ENCODE peak calls at places on chromosomes 2 and 18, in eight cellular contexts. F is H9, O is epithelial cell of esophagus, K is lung, B is nephron progenitor cell, I is endothelial cell, U is left ventricle myocardium inferior, A is GM10248. E is an unnamed sample.

GRCh38 chr2:14756981-14757657 is 124.6 kb downstream of the LRATD1 start:
- DNase-seq in B (no peak), A (no peak), U (no peak), K (no peak), O (peak), F (no peak), I (no peak), E (peak)

GRCh38 chr2:54918647-54919280 is 131.5 kb downstream of the RTN4 start:
- DNase-seq in O (no peak), B (no peak), A (no peak), F (no peak), U (no peak), K (no peak), I (no peak), E (no peak)

GRCh38 chr18:57372444-57372843 is 20.1 kb downstream of the ST8SIA3 start:
- DNase-seq in F (no peak), B (no peak), I (no peak), A (no peak), K (no peak), U (no peak), O (no peak), E (no peak)

GRCh38 chr2:88540346-88540745 is 86.9 kb downstream of the EIF2AK3 start:
- DNase-seq in B (no peak), U (no peak), O (peak), A (no peak), K (no peak), I (no peak), F (no peak), E (no peak)

GRCh38 chr2:240554767-240555493 is 2.9 kb downstream of the ANKMY1 start:
- DNase-seq in U (no peak), I (no peak), B (no peak), K (no peak), O (no peak), F (no peak), A (no peak), E (no peak)

GRCh38 chr2:26580751-26581150 is 60.4 kb downstream of the CIB4 start:
- DNase-seq in O (no peak), F (peak), I (no peak), B (no peak), A (no peak), K (no peak), U (no peak), E (no peak)

GRCh38 chr2:58227171-58227917 is 13.8 kb downstream of the FANCL start:
- DNase-seq in I (no peak), K (no peak), O (no peak), A (no peak), B (no peak), F (no peak), U (no peak), E (no peak)

GRCh38 chr2:184815824-184816223 is 217.5 kb downstream of the ZNF804A start:
- DNase-seq in K (no peak), I (no peak), B (no peak), U (no peak), F (no peak), O (no peak), A (no peak), E (no peak)

GRCh38 chr2:241811952-241812729 is 3.1 kb downstream of the NEU4 start:
- DNase-seq in B (no peak), F (peak), U (no peak), O (no peak), A (no peak), I (no peak), K (no peak), E (no peak)

GRCh38 chr18:54923339-54923956 is 35.8 kb downstream of the CCDC68 start:
- DNase-seq in U (no peak), O (peak), F (no peak), A (no peak), K (peak), B (no peak), I (no peak), E (no peak)

GRCh38 chr2:39431592-39432316 is 5.3 kb downstream of the MAP4K3 start:
- DNase-seq in I (no peak), U (no peak), O (peak), A (no peak), B (no peak), K (no peak), F (no peak), E (no peak)

GRCh38 chr2:236646441-236646840 is 76.8 kb downstream of the ACKR3 start:
- DNase-seq in U (no peak), A (no peak), K (no peak), I (no peak), F (no peak), O (peak), B (no peak), E (no peak)

GRCh38 chr2:74513605-74514367 is 464 bp upstream of the TLX2 start:
- DNase-seq in U (no peak), B (peak), A (peak), O (peak), K (no peak), I (no peak), F (peak), E (no peak)

GRCh38 chr2:47429795-47430194 is 26.8 kb downstream of the MSH2 start:
- DNase-seq in F (no peak), B (no peak), U (no peak), O (peak), K (no peak), A (no peak), I (no peak), E (no peak)

GRCh38 chr18:68447286-68447685 is 267.6 kb downstream of the TMX3 start:
- DNase-seq in K (no peak), U (no peak), F (no peak), A (no peak), O (peak), I (no peak), B (no peak), E (no peak)

GRCh38 chr2:25512707-25513106 is 160.7 kb downstream of the DTNB start:
- DNase-seq in K (no peak), F (no peak), U (no peak), A (no peak), O (peak), B (no peak), I (no peak), E (no peak)

GRCh38 chr2:16973586-16974274 is 308.1 kb upstream of the CYRIA start:
- DNase-seq in F (no peak), K (no peak), I (no peak), A (no peak), B (no peak), O (no peak), U (no peak), E (no peak)

GRCh38 chr2:23697256-23697655 is 229.7 kb downstream of the ATAD2B start:
- DNase-seq in A (no peak), U (no peak), O (no peak), K (no peak), I (no peak), F (no peak), B (no peak), E (no peak)

GRCh38 chr2:239942090-239942489 is 83.1 kb downstream of the NDUFA10 start:
- DNase-seq in F (no peak), A (no peak), K (no peak), U (peak), B (no peak), I (no peak), O (no peak), E (no peak)

GRCh38 chr2:74361327-74361726 is 18.1 kb upstream of the SLC4A5 start:
- DNase-seq in A (no peak), B (no peak), O (no peak), U (no peak), I (no peak), F (no peak), K (no peak), E (no peak)

GRCh38 chr18:45920367-45920766 is 46.8 kb downstream of the EPG5 start:
- DNase-seq in F (no peak), A (no peak), K (peak), I (no peak), O (peak), B (no peak), U (peak), E (peak)

GRCh38 chr2:123808243-123808642 is 216.8 kb upstream of the CNTNAP5 start:
- DNase-seq in A (no peak), O (no peak), F (peak), K (no peak), I (peak), U (no peak), B (no peak), E (no peak)

GRCh38 chr2:29009711-29010677 is 28.9 kb downstream of the TOGARAM2 start:
- DNase-seq in I (no peak), A (no peak), B (no peak), O (no peak), U (no peak), K (no peak), F (no peak), E (no peak)

GRCh38 chr2:34738691-34739090 is 1139.6 kb upstream of the FAM98A start:
- DNase-seq in O (no peak), K (no peak), F (peak), A (no peak), I (peak), U (no peak), B (peak), E (no peak)

GRCh38 chr2:160353166-160353565 is 140.4 kb downstream of the RBMS1 start:
- DNase-seq in F (no peak), U (no peak), O (peak), B (no peak), I (no peak), A (no peak), K (no peak), E (no peak)
- TF ChIP-seq CTCF in F (peak), U (peak), O (peak), B (no peak), I (no peak), A (peak), K (peak), E (no peak)

DNA sequence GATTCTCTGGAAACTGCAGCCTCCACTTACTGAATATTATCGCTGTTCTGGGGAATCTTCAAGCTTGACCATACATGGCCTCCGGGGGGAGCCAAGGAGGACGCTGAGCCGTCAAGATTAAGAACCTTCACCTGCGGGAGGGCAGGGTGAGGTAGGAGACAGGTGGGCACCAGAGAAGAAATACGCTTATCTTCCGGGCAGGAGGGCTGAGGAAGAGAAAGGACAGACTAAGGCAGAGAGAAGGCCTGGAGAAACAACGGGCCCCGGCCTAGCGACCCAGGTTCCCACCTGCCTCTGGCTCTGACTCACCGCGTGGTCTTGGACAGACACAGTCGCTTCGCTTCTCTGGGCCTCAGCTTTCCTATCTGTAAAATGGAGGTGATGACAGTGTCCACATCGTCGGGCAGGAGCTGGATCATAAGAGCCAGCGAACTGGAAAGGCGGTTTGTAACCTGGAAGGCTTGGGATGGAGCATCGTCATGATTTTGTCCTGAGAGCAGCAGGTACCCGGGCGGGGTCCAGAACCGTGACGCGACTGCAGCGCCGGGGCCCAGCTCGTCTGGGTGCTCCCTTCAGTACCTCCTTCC is 659 bp downstream of the ZNF142 start:
- DNase-seq in I (peak), B (peak), U (no peak), A (peak), O (peak), F (peak), K (peak), E (no peak)
- TF ChIP-seq CTCF in I (peak), B (peak), U (no peak), A (peak), O (peak), F (peak), K (peak), E (peak)

GRCh38 chr2:71672011-71672639 is 218.8 kb downstream of the DYSF start:
- DNase-seq in I (no peak), B (peak), U (no peak), O (no peak), F (peak), A (no peak), K (peak), E (no peak)
- TF ChIP-seq CTCF in I (no peak), B (peak), U (peak), O (no peak), F (peak), A (no peak), K (no peak), E (peak)

GRCh38 chr2:121386707-121387106 is 101.7 kb upstream of the TFCP2L1 start:
- DNase-seq in K (no peak), F (no peak), U (no peak), A (no peak), O (peak), I (no peak), B (no peak), E (no peak)

GRCh38 chr2:121386102-121386501 is 101.1 kb upstream of the TFCP2L1 start:
- DNase-seq in I (no peak), U (no peak), B (no peak), K (no peak), F (no peak), O (no peak), A (no peak), E (no peak)

GRCh38 chr2:121377676-121378075 is 92.7 kb upstream of the TFCP2L1 start:
- DNase-seq in K (no peak), U (no peak), B (no peak), A (no peak), O (no peak), I (no peak), F (no peak), E (no peak)

GRCh38 chr2:121387591-121388325 is 102.8 kb upstream of the TFCP2L1 start:
- DNase-seq in F (no peak), U (no peak), O (no peak), K (no peak), A (no peak), I (no peak), B (no peak), E (no peak)

DNA sequence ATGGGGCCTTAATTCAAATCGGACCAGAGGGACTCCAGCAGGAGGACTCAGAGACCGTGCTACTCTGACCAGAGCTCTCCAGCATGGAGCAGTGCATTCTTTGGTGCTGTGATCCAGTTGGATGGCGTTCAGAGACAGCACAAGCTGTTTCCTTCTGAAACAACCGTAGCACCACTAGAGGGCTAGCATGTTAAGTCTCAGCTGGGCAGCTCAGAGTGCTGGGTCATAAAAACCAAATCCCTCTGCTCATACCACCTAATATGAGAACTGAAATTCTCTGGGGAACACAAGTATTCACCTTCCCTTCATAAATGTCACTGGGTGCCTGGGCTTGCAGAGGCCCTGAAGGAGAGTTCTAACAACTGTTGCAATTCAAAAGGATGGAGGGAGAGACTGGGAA is 97.7 kb upstream of the TFCP2L1 start:
- DNase-seq in F (no peak), K (no peak), A (no peak), B (no peak), O (no peak), U (no peak), I (no peak), E (no peak)
- TF ChIP-seq CTCF in F (peak), K (no peak), A (no peak), B (no peak), O (peak), U (no peak), I (no peak), E (peak)

GRCh38 chr2:119352357-119352756 is 14.3 kb downstream of the C2orf76 start:
- DNase-seq in B (no peak), U (no peak), O (peak), F (no peak), A (peak), I (no peak), K (no peak), E (no peak)

GRCh38 chr2:119354860-119355259 is 11.8 kb downstream of the C2orf76 start:
- DNase-seq in O (no peak), K (no peak), F (no peak), U (no peak), I (no peak), B (no peak), A (no peak), E (no peak)

GRCh38 chr2:119350311-119350998 is 16.2 kb downstream of the C2orf76 start:
- DNase-seq in I (no peak), B (no peak), U (no peak), F (peak), O (peak), K (no peak), A (no peak), E (no peak)

DNA sequence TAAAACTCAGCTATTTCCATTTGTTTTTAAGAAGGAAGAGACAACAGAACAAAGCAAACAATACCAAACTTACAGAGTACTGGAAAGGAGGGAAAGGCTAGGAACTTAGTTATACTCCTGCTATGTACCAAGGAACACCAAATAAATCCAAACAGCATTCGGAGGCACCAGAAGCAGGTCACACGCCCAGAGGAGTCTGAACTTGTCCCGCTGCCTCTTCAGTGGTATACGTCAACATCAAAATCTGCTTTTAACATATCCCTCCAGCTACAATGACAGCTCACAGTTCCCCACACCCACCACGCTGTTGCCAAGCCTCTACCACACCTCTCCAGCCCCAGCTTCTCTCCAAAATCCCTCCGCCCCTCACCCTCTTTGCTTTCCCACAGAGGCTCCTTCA is 17.3 kb downstream of the C2orf76 start:
- DNase-seq in U (no peak), I (no peak), K (no peak), O (peak), A (no peak), B (no peak), F (no peak), E (no peak)
- TF ChIP-seq CTCF in U (no peak), I (no peak), K (no peak), O (no peak), A (no peak), B (no peak), F (no peak), E (no peak)

GRCh38 chr18:26803643-26804042 is 61.9 kb downstream of the AQP4 start:
- DNase-seq in B (no peak), A (no peak), F (no peak), O (peak), K (no peak), U (no peak), I (no peak), E (no peak)
- TF ChIP-seq CTCF in B (no peak), A (peak), F (peak), O (peak), K (no peak), U (no peak), I (no peak), E (no peak)

GRCh38 chr2:102273619-102274211 is 37.6 kb upstream of the IL1RL1 start:
- DNase-seq in O (no peak), A (no peak), U (no peak), K (no peak), I (no peak), F (no peak), B (no peak), E (no peak)
- TF ChIP-seq CTCF in O (no peak), A (no peak), U (no peak), K (no peak), I (no peak), F (no peak), B (no peak), E (no peak)

DNA sequence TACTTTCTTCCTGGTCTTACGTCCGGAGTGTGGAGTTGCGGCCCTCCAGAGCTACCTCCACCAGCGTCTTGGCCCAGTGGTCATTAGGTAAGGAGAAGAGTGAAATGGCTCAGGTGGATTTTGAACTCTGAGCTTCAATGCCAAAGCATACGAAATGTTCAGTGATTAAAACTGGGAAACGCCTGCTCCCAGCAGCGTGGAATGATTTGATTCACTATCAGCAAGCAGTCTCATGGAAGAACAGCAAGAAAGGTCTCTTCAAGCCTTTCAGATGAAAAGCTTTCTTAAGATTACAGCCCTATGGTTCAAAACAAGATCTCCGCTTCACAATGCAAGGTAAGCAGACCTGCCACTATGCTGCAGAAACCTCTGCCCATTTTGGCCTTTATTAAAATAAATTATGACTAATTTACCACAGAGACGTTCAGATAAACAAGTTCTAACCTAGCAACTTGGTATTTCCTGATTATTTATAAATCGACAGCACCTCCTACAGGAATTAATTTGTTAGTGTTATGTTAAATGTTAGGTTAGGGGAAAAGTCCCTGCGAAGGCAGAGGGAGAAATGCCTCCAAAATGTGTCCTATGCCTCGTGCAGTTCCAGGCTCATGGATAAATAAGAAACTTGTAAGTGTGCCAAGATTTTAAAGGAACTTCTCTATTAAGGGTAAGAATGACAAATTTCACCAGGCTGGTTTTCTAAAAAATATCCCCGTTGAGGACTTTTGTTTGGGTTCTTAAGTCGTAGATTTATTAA is 10.1 kb downstream of the SP9 start:
- DNase-seq in I (no peak), F (no peak), A (no peak), O (peak), B (peak), U (no peak), K (no peak), E (no peak)
- TF ChIP-seq CTCF in I (peak), F (peak), A (peak), O (peak), B (peak), U (peak), K (no peak), E (peak)

GRCh38 chr18:74630804-74631203 is 33.1 kb downstream of the ZNF407 start:
- DNase-seq in K (no peak), O (no peak), B (no peak), U (no peak), F (no peak), I (no peak), A (no peak), E (no peak)

GRCh38 chr18:74631242-74632087 is 33.8 kb downstream of the ZNF407 start:
- DNase-seq in I (no peak), U (no peak), K (no peak), B (no peak), F (no peak), A (no peak), O (peak), E (no peak)

GRCh38 chr18:74632088-74632679 is 34.5 kb downstream of the ZNF407 start:
- DNase-seq in A (no peak), I (no peak), O (no peak), U (no peak), B (no peak), F (no peak), K (no peak), E (no peak)

GRCh38 chr18:74633652-74634352 is 36.1 kb downstream of the ZNF407 start:
- DNase-seq in I (no peak), O (peak), A (no peak), U (no peak), K (no peak), B (no peak), F (no peak), E (no peak)

GRCh38 chr18:74632856-74633255 is 35.2 kb downstream of the ZNF407 start:
- DNase-seq in B (no peak), A (no peak), U (no peak), O (no peak), F (no peak), K (no peak), I (no peak), E (no peak)
- TF ChIP-seq CTCF in B (no peak), A (no peak), U (no peak), O (no peak), F (no peak), K (no peak), I (no peak), E (no peak)

GRCh38 chr2:238124488-238125126 is 13.9 kb upstream of the KLHL30 start:
- DNase-seq in F (no peak), A (no peak), O (no peak), B (no peak), U (no peak), K (no peak), I (no peak), E (no peak)
- TF ChIP-seq CTCF in F (no peak), A (no peak), O (no peak), B (no peak), U (no peak), K (no peak), I (no peak), E (no peak)

E was measured in AG04449.